ENCODE peak calls at places on chromosomes 11 and 22, in eight cellular contexts. One of them, this sample, is unnamed.

GRCh38 chr11:12198261-12198925 is 88.0 kb downstream of the MICAL2 start:
- DNase-seq in AG20443: no peak
- DNase-seq in stimulated activated CD4-positive, alpha-beta T cell treated with anti-CD3 and anti-CD28 coated beads, TNF-alpha, amount 100 ng/mL, for 1 hour: no peak
- DNase-seq in GM12891: no peak
- DNase-seq in astrocyte of the spinal cord: no peak
- DNase-seq in NCI-H526: no peak
- DNase-seq in Peyer's patch: no peak
- DNase-seq in Daoy: no peak
- DNase-seq in this sample: peak; percentile 42

GRCh38 chr11:44464741-44465140 is 100.7 kb upstream of the CD82 start:
- DNase-seq in AG20443: no peak
- DNase-seq in stimulated activated CD4-positive, alpha-beta T cell treated with anti-CD3 and anti-CD28 coated beads, TNF-alpha, amount 100 ng/mL, for 1 hour: no peak
- DNase-seq in astrocyte of the spinal cord: no peak
- DNase-seq in Peyer's patch: no peak
- DNase-seq in GM12891: no peak
- DNase-seq in Daoy: no peak
- DNase-seq in NCI-H526: no peak
- DNase-seq in this sample: no peak

GRCh38 chr22:36110306-36110791 is 50.2 kb downstream of the APOL3 start:
- DNase-seq in NCI-H526: no peak
- DNase-seq in astrocyte of the spinal cord: no peak
- DNase-seq in GM12891: no peak
- DNase-seq in AG20443: peak; percentile 25
- DNase-seq in Peyer's patch: no peak
- DNase-seq in stimulated activated CD4-positive, alpha-beta T cell treated with anti-CD3 and anti-CD28 coated beads, TNF-alpha, amount 100 ng/mL, for 1 hour: no peak
- DNase-seq in Daoy: no peak
- DNase-seq in this sample: no peak

GRCh38 chr11:78935408-78936101 is 360.9 kb upstream of the NARS2 start:
- DNase-seq in Daoy: no peak
- DNase-seq in stimulated activated CD4-positive, alpha-beta T cell treated with anti-CD3 and anti-CD28 coated beads, TNF-alpha, amount 100 ng/mL, for 1 hour: no peak
- DNase-seq in NCI-H526: no peak
- DNase-seq in AG20443: peak; percentile 29
- DNase-seq in astrocyte of the spinal cord: no peak
- DNase-seq in Peyer's patch: no peak
- DNase-seq in GM12891: no peak
- DNase-seq in this sample: no peak

GRCh38 chr11:64598797-64599697 is 8.0 kb downstream of the SLC22A12 start:
- DNase-seq in stimulated activated CD4-positive, alpha-beta T cell treated with anti-CD3 and anti-CD28 coated beads, TNF-alpha, amount 100 ng/mL, for 1 hour: no peak
- DNase-seq in Daoy: no peak
- DNase-seq in Peyer's patch: no peak
- DNase-seq in NCI-H526: no peak
- DNase-seq in astrocyte of the spinal cord: no peak
- DNase-seq in AG20443: no peak
- DNase-seq in GM12891: no peak
- DNase-seq in this sample: no peak

GRCh38 chr11:63512816-63513215 is 6.9 kb downstream of the LGALS12 start:
- DNase-seq in NCI-H526: no peak
- DNase-seq in stimulated activated CD4-positive, alpha-beta T cell treated with anti-CD3 and anti-CD28 coated beads, TNF-alpha, amount 100 ng/mL, for 1 hour: no peak
- DNase-seq in GM12891: no peak
- DNase-seq in astrocyte of the spinal cord: no peak
- DNase-seq in Peyer's patch: no peak
- DNase-seq in AG20443: no peak
- DNase-seq in Daoy: no peak
- DNase-seq in this sample: no peak

GRCh38 chr11:12193515-12194336 is 83.3 kb downstream of the MICAL2 start:
- DNase-seq in Peyer's patch: no peak
- DNase-seq in GM12891: no peak
- DNase-seq in AG20443: no peak
- DNase-seq in NCI-H526: no peak
- DNase-seq in Daoy: no peak
- DNase-seq in stimulated activated CD4-positive, alpha-beta T cell treated with anti-CD3 and anti-CD28 coated beads, TNF-alpha, amount 100 ng/mL, for 1 hour: no peak
- DNase-seq in astrocyte of the spinal cord: no peak
- DNase-seq in this sample: no peak

GRCh38 chr11:79440451-79441158 is at the start of gene TENM4:
- DNase-seq in AG20443: peak; percentile 75
- DNase-seq in stimulated activated CD4-positive, alpha-beta T cell treated with anti-CD3 and anti-CD28 coated beads, TNF-alpha, amount 100 ng/mL, for 1 hour: no peak
- DNase-seq in NCI-H526: peak; percentile 93
- DNase-seq in astrocyte of the spinal cord: peak; percentile 90
- DNase-seq in Daoy: peak; percentile 88
- DNase-seq in Peyer's patch: peak; percentile 83
- DNase-seq in GM12891: no peak
- DNase-seq in this sample: peak; percentile 44

GRCh38 chr11:16358726-16359125 is 2.4 kb upstream of the SOX6 start:
- DNase-seq in Daoy: no peak
- DNase-seq in astrocyte of the spinal cord: no peak
- DNase-seq in NCI-H526: no peak
- DNase-seq in stimulated activated CD4-positive, alpha-beta T cell treated with anti-CD3 and anti-CD28 coated beads, TNF-alpha, amount 100 ng/mL, for 1 hour: no peak
- DNase-seq in AG20443: no peak
- DNase-seq in GM12891: no peak
- DNase-seq in Peyer's patch: no peak
- DNase-seq in this sample: no peak

GRCh38 chr11:2421226-2421994 is 20.9 kb downstream of the TSSC4 start:
- DNase-seq in Peyer's patch: no peak
- DNase-seq in NCI-H526: no peak
- DNase-seq in Daoy: no peak
- DNase-seq in AG20443: no peak
- DNase-seq in stimulated activated CD4-positive, alpha-beta T cell treated with anti-CD3 and anti-CD28 coated beads, TNF-alpha, amount 100 ng/mL, for 1 hour: no peak
- DNase-seq in GM12891: no peak
- DNase-seq in astrocyte of the spinal cord: no peak
- DNase-seq in this sample: no peak

GRCh38 chr11:11577246-11577855 is 44.5 kb downstream of the GALNT18 start:
- DNase-seq in GM12891: no peak
- DNase-seq in astrocyte of the spinal cord: peak; percentile 15
- DNase-seq in stimulated activated CD4-positive, alpha-beta T cell treated with anti-CD3 and anti-CD28 coated beads, TNF-alpha, amount 100 ng/mL, for 1 hour: no peak
- DNase-seq in Peyer's patch: no peak
- DNase-seq in AG20443: no peak
- DNase-seq in NCI-H526: no peak
- DNase-seq in Daoy: peak; percentile 75
- DNase-seq in this sample: no peak

GRCh38 chr22:35914665-35915476 is 113.8 kb downstream of the RBFOX2 start:
- DNase-seq in Peyer's patch: peak; percentile 75
- DNase-seq in GM12891: no peak
- DNase-seq in stimulated activated CD4-positive, alpha-beta T cell treated with anti-CD3 and anti-CD28 coated beads, TNF-alpha, amount 100 ng/mL, for 1 hour: no peak
- DNase-seq in AG20443: peak; percentile 85
- DNase-seq in NCI-H526: no peak
- DNase-seq in astrocyte of the spinal cord: peak; percentile 88
- DNase-seq in Daoy: peak; percentile 88
- DNase-seq in this sample: peak; percentile 63

GRCh38 chr11:112270551-112271180 is 10.0 kb upstream of the PLET1 start:
- DNase-seq in NCI-H526: no peak
- DNase-seq in AG20443: no peak
- DNase-seq in astrocyte of the spinal cord: no peak
- DNase-seq in Peyer's patch: no peak
- DNase-seq in stimulated activated CD4-positive, alpha-beta T cell treated with anti-CD3 and anti-CD28 coated beads, TNF-alpha, amount 100 ng/mL, for 1 hour: no peak
- DNase-seq in Daoy: no peak
- DNase-seq in GM12891: no peak
- DNase-seq in this sample: no peak

This sample was measured in left lobe of liver.